ENCODE peak calls at places on chromosomes 6 and 20, in six cellular contexts. R is fibroblast of lung, S is dorsolateral prefrontal cortex, G is RWPE2, D is fibroblast of pulmonary artery, A is AG10803. F is an unnamed sample.

GRCh38 chr6:131744888-131745287 is 34.1 kb upstream of the CTAGE9 start:
- DNase-seq in R (no peak), S (no peak), G (no peak), D (no peak), A (no peak), F (no peak)

GRCh38 chr20:63759377-63759901 is 19.9 kb downstream of the SLC2A4RG start:
- DNase-seq in R (no peak), S (no peak), G (peak; percentile 62), D (no peak), A (no peak), F (no peak)

GRCh38 chr6:140857734-140858380 is 1274.9 kb upstream of the GJE1 start:
- DNase-seq in R (peak; percentile 90), S (no peak), G (no peak), D (peak; percentile 96), A (peak; percentile 80), F (peak; percentile 92)

GRCh38 chr6:37283786-37284185 is 25.8 kb upstream of the TMEM217 start:
- DNase-seq in R (peak; percentile 38), S (no peak), G (no peak), D (peak; percentile 7), A (peak; percentile 84), F (no peak)

GRCh38 chr6:30494275-30494990 is 5.1 kb downstream of the HLA-E start:
- DNase-seq in R (no peak), S (no peak), G (no peak), D (no peak), A (no peak), F (no peak)

GRCh38 chr6:44071670-44072451 is 55.4 kb downstream of the MRPL14 start:
- DNase-seq in R (peak; percentile 98), S (no peak), G (no peak), D (peak; percentile 94), A (peak; percentile 96), F (peak; percentile 94)

GRCh38 chr6:142459267-142459666 is 157.5 kb downstream of the ADGRG6 start:
- DNase-seq in R (peak; percentile 76), S (no peak), G (no peak), D (peak; percentile 14), A (peak; percentile 33), F (no peak)

GRCh38 chr6:72959821-72960220 is 265.5 kb downstream of the KHDC1L start:
- DNase-seq in R (peak; percentile 56), S (no peak), G (no peak), D (peak; percentile 78), A (no peak), F (no peak)

GRCh38 chr20:39081255-39081654 is 119.1 kb downstream of the DHX35 start:
- DNase-seq in R (peak; percentile 49), S (peak; percentile 83), G (no peak), D (peak; percentile 85), A (peak; percentile 73), F (peak; percentile 90)

GRCh38 chr20:13119583-13119982 is 101.5 kb upstream of the ISM1 start:
- DNase-seq in R (peak; percentile 34), S (no peak), G (no peak), D (peak; percentile 77), A (peak; percentile 65), F (peak; percentile 85)

GRCh38 chr20:38973546-38974120 is 11.5 kb downstream of the DHX35 start:
- DNase-seq in R (peak; percentile 65), S (no peak), G (no peak), D (peak; percentile 18), A (peak; percentile 34), F (peak; percentile 60)

GRCh38 chr6:2378891-2379652 is 133.7 kb upstream of the GMDS start:
- DNase-seq in R (peak; percentile 55), S (no peak), G (no peak), D (peak; percentile 37), A (peak; percentile 48), F (peak; percentile 78)

GRCh38 chr20:8854566-8854965 is 214.3 kb upstream of the PLCB4 start:
- DNase-seq in R (peak; percentile 64), S (no peak), G (no peak), D (peak; percentile 77), A (peak; percentile 82), F (peak; percentile 72)

GRCh38 chr6:13812359-13812642 is 2.1 kb downstream of the MCUR1 start:
- DNase-seq in R (no peak), S (no peak), G (no peak), D (no peak), A (no peak), F (no peak)
- H3K4me3 ChIP-seq in R (no peak overlapping the region), S (peak overlapping the region; percentile 79), G (no peak overlapping the region), D (no peak overlapping the region), A (no peak overlapping the region), F (no peak overlapping the region)

GRCh38 chr6:33139596-33140206 is 52.6 kb downstream of the COL11A2 start:
- DNase-seq in R (no peak), S (no peak), G (no peak), D (no peak), A (no peak), F (peak; percentile 22)

GRCh38 chr6:33140556-33140955 is 51.7 kb downstream of the COL11A2 start:
- DNase-seq in R (no peak), S (no peak), G (no peak), D (no peak), A (no peak), F (no peak)

GRCh38 chr6:33142501-33142900 is 49.8 kb downstream of the COL11A2 start:
- DNase-seq in R (no peak), S (no peak), G (no peak), D (no peak), A (no peak), F (no peak)

GRCh38 chr6:33144373-33144772 is 47.9 kb downstream of the COL11A2 start:
- DNase-seq in R (peak; percentile 5), S (no peak), G (no peak), D (no peak), A (no peak), F (peak; percentile 13)

GRCh38 chr6:33143113-33143760 is 49.0 kb downstream of the COL11A2 start:
- DNase-seq in R (no peak), S (no peak), G (no peak), D (no peak), A (no peak), F (no peak)
- TF ChIP-seq CTCF in R (peak; percentile 3), S (no peak), G (no peak), D (no peak), A (no peak), F (no peak)

DNA sequence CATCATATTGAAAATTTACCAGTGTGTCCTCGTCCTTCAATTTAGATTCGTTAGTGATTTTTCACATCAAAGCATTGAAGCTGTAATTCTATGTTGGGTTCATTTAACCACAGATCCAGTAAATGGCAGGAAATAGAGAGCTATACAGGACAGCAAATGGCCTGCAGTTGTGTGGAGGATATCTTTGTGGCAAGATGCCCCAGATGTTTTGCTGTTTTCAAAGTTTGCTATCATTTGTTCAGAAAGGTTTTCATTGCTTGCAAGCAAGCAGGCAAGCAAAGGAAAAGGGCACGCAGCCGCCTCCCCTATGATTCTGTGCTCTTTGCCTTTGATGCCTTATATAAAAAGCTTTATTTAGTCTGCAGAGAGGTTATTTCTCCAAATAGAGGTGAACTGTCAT is 66.2 kb downstream of the UTRN start:
- DNase-seq in R (no peak), S (no peak), G (no peak), D (no peak), A (no peak), F (no peak)
- H3K4me3 ChIP-seq in R (no peak overlapping the region), S (no peak overlapping the region), G (no peak overlapping the region), D (no peak overlapping the region), A (no peak overlapping the region), F (no peak overlapping the region)

GRCh38 chr6:151349651-151350270 is 41.6 kb downstream of the ZBTB2 start:
- DNase-seq in R (no peak), S (no peak), G (no peak), D (no peak), A (no peak), F (no peak)
- TF ChIP-seq CTCF in R (no peak), S (no peak), G (no peak), D (no peak), A (no peak), F (no peak)

DNA sequence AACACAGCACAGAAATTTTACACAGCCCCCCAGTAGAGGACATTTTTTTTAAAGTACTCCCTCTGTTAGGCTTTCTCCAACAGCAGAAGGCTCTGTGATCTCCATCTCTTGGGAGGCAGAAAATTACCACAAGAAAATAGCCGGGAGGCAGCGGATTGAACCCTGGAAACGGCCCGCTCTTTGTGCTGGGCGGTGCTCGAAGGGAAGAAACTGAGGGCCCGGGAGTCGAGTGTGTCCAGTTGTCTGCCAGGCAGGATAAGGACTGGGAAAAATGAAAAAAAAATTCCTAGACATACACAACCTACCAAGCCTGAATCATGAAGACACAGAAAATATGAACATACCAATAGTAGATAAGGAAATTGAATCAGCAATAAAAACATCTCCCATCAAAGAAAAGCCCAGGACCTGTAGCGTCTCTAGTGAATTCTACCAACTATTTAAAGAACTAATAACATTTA is 31.5 kb downstream of the POM121L2 start:
- DNase-seq in R (no peak), S (no peak), G (no peak), D (no peak), A (no peak), F (no peak)
- H3K4me3 ChIP-seq in R (peak overlapping the region; percentile 76), S (no peak overlapping the region), G (peak overlapping the region; percentile 39), D (peak overlapping the region; percentile 49), A (peak overlapping the region; percentile 55), F (peak overlapping the region; percentile 33)

GRCh38 chr6:111777357-111777756 is 95.9 kb downstream of the FYN start:
- DNase-seq in R (no peak), S (no peak), G (no peak), D (no peak), A (no peak), F (no peak)
- TF ChIP-seq CTCF in R (no peak), S (peak; percentile 32), G (peak; percentile 18), D (no peak), A (peak; percentile 25), F (no peak)

DNA sequence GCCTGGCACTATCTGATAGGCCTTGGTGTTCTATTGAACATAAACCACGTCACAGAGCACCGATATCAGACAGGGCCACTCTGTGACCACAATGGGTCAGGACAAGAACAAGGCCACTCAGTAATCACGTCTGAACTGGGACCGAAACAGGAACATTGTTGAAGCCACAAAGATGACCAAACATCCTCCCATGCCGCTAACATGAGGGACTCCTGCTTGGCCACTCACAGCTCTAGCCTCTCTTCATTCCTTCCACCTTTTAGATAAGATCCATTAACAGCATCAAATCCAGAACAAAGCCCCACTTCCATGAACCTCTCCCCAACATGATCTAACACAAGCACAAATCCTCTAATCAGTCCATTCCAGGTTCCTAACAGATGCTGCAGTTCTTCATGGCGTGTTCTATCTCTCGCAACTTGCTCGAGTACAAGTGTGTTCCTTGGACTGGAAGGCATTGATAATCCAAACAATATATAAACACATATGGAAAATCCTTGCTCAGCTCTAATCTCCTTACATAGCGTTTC is 7.4 kb downstream of the SIRT5 start:
- DNase-seq in R (no peak), S (no peak), G (no peak), D (no peak), A (no peak), F (no peak)
- H3K4me3 ChIP-seq in R (no peak overlapping the region), S (no peak overlapping the region), G (no peak overlapping the region), D (no peak overlapping the region), A (no peak overlapping the region), F (no peak overlapping the region)

F was measured in foreskin fibroblast.